ENCODE peak calls at places on chromosomes 16 and 17, in four cellular contexts. W, R, T and B are unnamed samples.

GRCh38 chr16:27973678-27974077 is 89.8 kb downstream of the GSG1L start:
- DNase-seq in R (no peak), T (no peak), W (no peak), B (no peak)

GRCh38 chr16:87324411-87325275 is 7.5 kb upstream of the C16orf95 start:
- DNase-seq in T (peak; percentile 51), R (no peak), W (peak; percentile 33), B (peak; percentile 37)

GRCh38 chr16:70157105-70157476 is 16.5 kb upstream of the CLEC18C start:
- DNase-seq in W (no peak), T (no peak), R (no peak), B (no peak)

GRCh38 chr16:84774810-84775209 is 45.0 kb upstream of the CRISPLD2 start:
- DNase-seq in T (no peak), W (no peak), R (no peak), B (no peak)

GRCh38 chr17:39064374-39064773 is 87.1 kb downstream of the PLXDC1 start:
- DNase-seq in R (no peak), T (no peak), W (no peak), B (no peak)

GRCh38 chr16:57128787-57129389 is 36.5 kb downstream of the CPNE2 start:
- DNase-seq in T (no peak), W (peak; percentile 32), R (no peak), B (peak; percentile 32)

GRCh38 chr16:80982646-80983045 is 24.0 kb downstream of the CMC2 start:
- DNase-seq in T (no peak), W (no peak), R (no peak), B (no peak)

GRCh38 chr16:2776500-2777139 is 460 bp downstream of the ELOB start:
- DNase-seq in W (no peak), R (peak; percentile 48), T (no peak), B (peak; percentile 61)

GRCh38 chr17:20970329-20970728 is 72.5 kb downstream of the USP22 start:
- DNase-seq in R (no peak), T (no peak), W (no peak), B (no peak)

GRCh38 chr17:1941241-1942065 is 83.7 kb downstream of the RTN4RL1 start:
- DNase-seq in T (no peak), R (no peak), W (no peak), B (no peak)

GRCh38 chr16:54305066-54305465 is 18.5 kb upstream of the IRX3 start:
- DNase-seq in T (no peak), R (no peak), W (no peak), B (no peak)

GRCh38 chr17:76446449-76447231 is 6.3 kb downstream of the UBE2O start:
- DNase-seq in W (no peak), T (peak; percentile 44), R (no peak), B (no peak)

GRCh38 chr16:715448-716249 is 731 bp downstream of the METRN start:
- DNase-seq in T (no peak), R (no peak), W (no peak), B (no peak)

GRCh38 chr17:61040666-61041065 is 359.0 kb upstream of the TBX2 start:
- DNase-seq in W (no peak), T (no peak), R (no peak), B (no peak)

GRCh38 chr16:49096191-49096945 is 185.3 kb downstream of the CBLN1 start:
- DNase-seq in W (no peak), R (no peak), T (no peak), B (no peak)

GRCh38 chr17:76103274-76104139 is at the start of gene EXOC7:
- DNase-seq in R (peak; percentile 93), W (peak; percentile 92), T (peak; percentile 92), B (peak; percentile 94)

GRCh38 chr17:73402466-73402865 is 90.7 kb upstream of the CDC42EP4 start:
- DNase-seq in T (no peak), W (no peak), R (no peak), B (no peak)

GRCh38 chr16:30896203-30896889 is at the start of gene CTF1:
- DNase-seq in T (peak; percentile 65), W (no peak), R (peak; percentile 79), B (no peak)

GRCh38 chr16:49576941-49577340 is 203.3 kb downstream of the C16orf78 start:
- DNase-seq in R (no peak), W (no peak), T (no peak), B (no peak)

GRCh38 chr16:87414251-87414680 is 22.1 kb downstream of the MAP1LC3B start:
- DNase-seq in T (no peak), R (no peak), W (no peak), B (no peak)

GRCh38 chr17:75241143-75241430 is 20.3 kb downstream of the GGA3 start:
- DNase-seq in R (no peak), T (no peak), W (no peak), B (no peak)

GRCh38 chr17:78022425-78022824 is 63.9 kb downstream of the TNRC6C start:
- DNase-seq in R (no peak), T (no peak), W (no peak), B (no peak)

GRCh38 chr16:48611329-48612137 is 1.6 kb upstream of the N4BP1 start:
- DNase-seq in T (no peak), W (peak; percentile 83), R (no peak), B (peak; percentile 88)

GRCh38 chr16:83137326-83137770 is 510.6 kb downstream of the CDH13 start:
- DNase-seq in W (peak; percentile 11), R (no peak), T (no peak), B (no peak)

GRCh38 chr16:31513126-31513525 is 4.9 kb upstream of the RUSF1 start:
- DNase-seq in T (no peak), R (no peak), W (no peak), B (no peak)

GRCh38 chr16:58243528-58244004 is 45.7 kb upstream of the CSNK2A2 start:
- DNase-seq in T (peak; percentile 42), R (no peak), W (no peak), B (no peak)

GRCh38 chr17:80855968-80856862 is 135.4 kb upstream of the CHMP6 start:
- DNase-seq in W (peak; percentile 34), R (no peak), T (no peak), B (peak; percentile 80)

GRCh38 chr16:27154573-27155521 is 48.5 kb upstream of the KDM8 start:
- DNase-seq in W (peak; percentile 49), R (peak; percentile 71), T (peak; percentile 61), B (peak; percentile 74)

GRCh38 chr17:79655672-79656290 is 44.9 kb upstream of the RBFOX3 start:
- DNase-seq in T (no peak), W (no peak), R (no peak), B (no peak)

GRCh38 chr17:11245792-11246191 is 4.8 kb downstream of the SHISA6 start:
- DNase-seq in R (no peak), W (no peak), T (no peak), B (no peak)

GRCh38 chr16:89155184-89155679 is 16.3 kb upstream of the CDH15 start:
- DNase-seq in W (no peak), R (peak; percentile 74), T (peak; percentile 65), B (no peak)

DNA sequence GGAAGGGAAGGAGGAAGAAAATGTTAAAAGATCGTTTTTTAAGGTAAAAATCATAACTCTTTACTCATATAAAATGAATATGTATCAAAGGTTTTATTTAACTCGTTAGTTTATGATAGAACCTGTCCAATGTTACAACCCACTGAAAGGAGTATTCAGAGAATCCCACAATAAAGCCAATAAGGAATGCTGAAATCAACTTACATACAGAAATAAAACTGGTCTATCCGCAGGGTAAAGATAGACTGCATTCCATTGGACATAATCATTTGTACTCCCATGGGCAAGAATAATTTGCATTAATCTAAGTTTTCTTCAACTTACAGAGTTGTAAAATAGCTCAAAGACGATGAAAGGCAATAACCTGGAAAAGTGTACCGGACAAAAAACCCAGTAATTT is 17.9 kb upstream of the BEAN1 start:
- DNase-seq in W (no peak), T (no peak), R (no peak), B (no peak)
- H3K4me3 ChIP-seq in W (peak overlapping the region; percentile 46), T (no peak overlapping the region), R (peak overlapping the region; percentile 30), B (peak overlapping the region; percentile 52)

DNA sequence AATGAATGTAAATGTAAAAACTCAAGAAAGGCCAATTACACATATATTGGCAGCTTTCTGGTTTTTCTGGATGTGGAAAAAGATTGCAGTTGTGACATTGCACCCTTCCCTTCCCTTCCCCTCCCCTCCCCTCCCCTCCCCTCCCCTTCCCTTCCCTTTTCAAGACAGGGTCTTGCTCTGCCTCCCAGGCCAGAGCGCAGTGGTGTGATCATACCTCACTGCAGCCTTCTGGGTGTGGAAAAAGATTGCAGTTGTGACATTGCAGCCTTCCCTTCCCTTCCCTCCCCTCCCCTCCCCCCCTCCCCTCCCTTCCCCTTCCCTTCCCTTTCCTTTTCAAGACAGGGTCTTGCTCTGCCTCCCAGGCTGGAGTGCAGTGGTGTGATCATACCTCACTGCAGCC is 41.7 kb downstream of the PIK3R5 start:
- DNase-seq in W (no peak), R (no peak), T (no peak), B (no peak)
- H3K4me1 ChIP-seq in W (peaks cover 48% of the 10 kb centered on the region), R (no peaks in the 10 kb centered on the region), T (no peaks in the 10 kb centered on the region), B (peaks cover 25% of the 10 kb centered on the region)

GRCh38 chr17:8410882-8411238 is 13.2 kb upstream of the RNF222 start:
- DNase-seq in T (no peak), W (no peak), R (no peak), B (no peak)

GRCh38 chr17:8406174-8406573 is 8.5 kb upstream of the RNF222 start:
- DNase-seq in T (no peak), R (no peak), W (no peak), B (no peak)

GRCh38 chr17:8409966-8410881 is 12.6 kb upstream of the RNF222 start:
- DNase-seq in T (peak; percentile 91), W (peak; percentile 71), R (peak; percentile 87), B (peak; percentile 75)

GRCh38 chr17:8405499-8406016 is 7.9 kb upstream of the RNF222 start:
- DNase-seq in T (no peak), W (no peak), R (no peak), B (no peak)

GRCh38 chr17:8408371-8408770 is 10.7 kb upstream of the RNF222 start:
- DNase-seq in W (no peak), R (no peak), T (no peak), B (no peak)
- H3K4me3 ChIP-seq in W (no peak overlapping the region), R (no peak overlapping the region), T (no peak overlapping the region), B (no peak overlapping the region)

GRCh38 chr17:9204026-9204425 is 182.7 kb downstream of the NTN1 start:
- DNase-seq in W (no peak), R (no peak), T (no peak), B (no peak)
- H3K4me1 ChIP-seq in W (no peaks in the 10 kb centered on the region), R (peaks cover 18% of the 10 kb centered on the region), T (no peaks in the 10 kb centered on the region), B (no peaks in the 10 kb centered on the region)

GRCh38 chr17:42072323-42073187 is 22.2 kb upstream of the C17orf113 start:
- DNase-seq in W (no peak), T (peak; percentile 62), R (no peak), B (no peak)
- H3K4me3 ChIP-seq in W (no peak overlapping the region), T (no peak overlapping the region), R (peak overlapping the region; percentile 33), B (peak overlapping the region; percentile 30)

GRCh38 chr16:25157476-25157875 is 45.9 kb downstream of the LCMT1 start:
- DNase-seq in R (no peak), T (no peak), W (no peak), B (no peak)
- H3K4me1 ChIP-seq in R (no peaks in the 10 kb centered on the region), T (peaks cover 10% of the 10 kb centered on the region), W (no peaks in the 10 kb centered on the region), B (no peaks in the 10 kb centered on the region)